ENCODE peak calls at places on chromosomes 6 and 20, in ten cellular contexts. V is cardiac muscle cell, L is BE2C, S is pancreas, M is endothelial cell of umbilical vein, E is breast epithelium, Q is lower lobe of right lung, B is PC-3, G is upper lobe of right lung, J is Peyer's patch. F is an unnamed sample. For H3K36me3, the result is how much of the 10 kb centered on the place peaks cover.

GRCh38 chr20:24825591-24825990 is 123.5 kb upstream of the CST7 start:
- DNase-seq in M (no peak), B (no peak), Q (no peak), G (peak), L (no peak), E (no peak), V (no peak), J (peak), S (no peak), F (no peak)

GRCh38 chr6:34851361-34851760 is 36.5 kb downstream of the TAF11 start:
- DNase-seq in V (no peak), S (no peak), M (no peak), J (no peak), B (no peak), G (no peak), E (no peak), Q (no peak), L (no peak), F (no peak)

GRCh38 chr6:109925060-109925459 is 53.1 kb upstream of the GPR6 start:
- DNase-seq in M (no peak), S (no peak), B (no peak), V (peak), G (no peak), E (no peak), Q (no peak), L (no peak), J (no peak), F (no peak)

GRCh38 chr6:125826695-125827463 is 36.1 kb downstream of the NCOA7 start:
- DNase-seq in E (no peak), G (no peak), Q (no peak), V (no peak), J (no peak), M (no peak), S (no peak), L (no peak), B (no peak), F (no peak)

GRCh38 chr6:46011241-46012085 is 4.2 kb downstream of the CLIC5 start:
- DNase-seq in J (peak), S (no peak), M (peak), B (no peak), Q (no peak), E (no peak), V (no peak), G (no peak), L (no peak), F (no peak)

GRCh38 chr6:25054469-25054868 is 118.7 kb upstream of the RIPOR2 start:
- DNase-seq in S (no peak), L (no peak), J (no peak), V (peak), M (peak), E (no peak), Q (no peak), G (no peak), B (peak), F (no peak)

GRCh38 chr20:20338133-20338730 is 29.7 kb upstream of the INSM1 start:
- DNase-seq in B (no peak), G (no peak), J (no peak), Q (no peak), M (no peak), E (no peak), V (no peak), L (no peak), S (no peak), F (no peak)

GRCh38 chr6:153941768-153942167 is 97.3 kb upstream of the OPRM1 start:
- DNase-seq in E (no peak), S (no peak), L (peak), J (peak), Q (no peak), V (no peak), G (no peak), B (no peak), M (no peak), F (no peak)

GRCh38 chr6:38400101-38400500 is 239.6 kb downstream of the BTBD9 start:
- DNase-seq in L (no peak), Q (no peak), B (no peak), E (no peak), S (no peak), J (no peak), V (no peak), G (no peak), M (no peak), F (no peak)

GRCh38 chr6:116530436-116530835 is 15.0 kb downstream of the TRAPPC3L start:
- DNase-seq in G (no peak), Q (no peak), M (no peak), B (peak), E (no peak), V (no peak), L (no peak), S (no peak), J (no peak), F (no peak)

GRCh38 chr20:25470045-25470444 is 62.6 kb downstream of the GINS1 start:
- DNase-seq in B (peak), Q (no peak), G (no peak), S (no peak), E (no peak), M (peak), V (peak), L (peak), J (peak), F (no peak)

GRCh38 chr6:4055420-4056041 is 23.4 kb downstream of the FAM217A start:
- DNase-seq in E (no peak), G (no peak), B (peak), V (peak), L (peak), J (peak), M (peak), Q (no peak), S (no peak), F (no peak)

GRCh38 chr6:7176208-7176607 is 68.4 kb downstream of the RREB1 start:
- DNase-seq in B (no peak), M (no peak), L (peak), Q (no peak), S (no peak), J (no peak), V (no peak), E (peak), G (no peak), F (no peak)

GRCh38 chr6:143601501-143601900 is 76.3 kb upstream of the PHACTR2 start:
- DNase-seq in M (no peak), Q (no peak), G (no peak), V (no peak), J (no peak), S (no peak), B (no peak), E (no peak), L (no peak), F (no peak)

GRCh38 chr6:147662639-147663038 is 154.1 kb downstream of the SAMD5 start:
- DNase-seq in V (no peak), B (no peak), E (no peak), L (no peak), S (no peak), Q (no peak), J (no peak), G (no peak), M (no peak), F (no peak)

GRCh38 chr20:44025756-44026155 is 111.1 kb downstream of the TOX2 start:
- DNase-seq in V (no peak), B (no peak), G (no peak), L (no peak), J (no peak), S (no peak), M (no peak), E (no peak), Q (no peak), F (peak)

GRCh38 chr6:89500486-89501020 is 67.6 kb downstream of the ANKRD6 start:
- DNase-seq in Q (no peak), M (no peak), J (no peak), B (no peak), S (no peak), L (no peak), V (no peak), E (no peak), G (no peak), F (no peak)

GRCh38 chr20:5528719-5529256 is 212.0 kb upstream of the PROKR2 start:
- DNase-seq in B (peak), M (peak), Q (no peak), S (no peak), E (peak), G (no peak), J (peak), V (peak), L (peak), F (peak)

GRCh38 chr6:53730767-53731166 is 64.0 kb upstream of the LRRC1 start:
- DNase-seq in M (no peak), L (no peak), Q (no peak), V (no peak), G (no peak), E (no peak), J (no peak), B (no peak), S (no peak), F (no peak)

GRCh38 chr6:158487495-158487894 is 72.4 kb upstream of the TMEM181 start:
- DNase-seq in J (no peak), L (no peak), E (no peak), S (no peak), V (no peak), M (no peak), G (no peak), B (no peak), Q (no peak), F (no peak)

GRCh38 chr6:106156863-106157262 is 70.7 kb downstream of the PRDM1 start:
- DNase-seq in L (no peak), S (no peak), M (no peak), Q (no peak), V (no peak), B (no peak), J (no peak), E (no peak), G (no peak), F (no peak)

GRCh38 chr20:62907377-62908317 is 18.7 kb downstream of the DIDO1 start:
- DNase-seq in J (no peak), G (no peak), M (no peak), S (no peak), V (no peak), Q (peak), L (peak), E (no peak), B (no peak), F (no peak)

GRCh38 chr6:31171931-31172882 is 1.7 kb upstream of the POU5F1 start:
- DNase-seq in V (no peak), B (no peak), L (no peak), G (no peak), E (no peak), J (no peak), S (peak), Q (no peak), M (no peak), F (no peak)

GRCh38 chr6:92495246-92495645 is 924.1 kb downstream of the EPHA7 start:
- DNase-seq in J (no peak), V (peak), B (no peak), S (no peak), M (no peak), E (peak), G (no peak), Q (no peak), L (no peak), F (no peak)

GRCh38 chr20:8480597-8480996 is 348.5 kb downstream of the PLCB1 start:
- DNase-seq in E (no peak), V (no peak), G (no peak), L (no peak), B (no peak), Q (no peak), S (no peak), J (no peak), M (no peak), F (no peak)

GRCh38 chr6:154302111-154302752 is 54.4 kb downstream of the IPCEF1 start:
- DNase-seq in G (no peak), S (no peak), J (peak), Q (no peak), B (peak), M (no peak), L (no peak), E (no peak), V (peak), F (no peak)

GRCh38 chr6:34146801-34147592 is 1.1 kb upstream of the GRM4 start:
- DNase-seq in G (peak), V (peak), E (no peak), Q (peak), L (no peak), S (no peak), B (peak), M (no peak), J (no peak), F (no peak)

GRCh38 chr6:13873288-13874190 is 51.2 kb upstream of the RNF182 start:
- DNase-seq in J (peak), G (peak), S (peak), V (peak), L (peak), M (peak), E (peak), Q (peak), B (peak), F (no peak)

GRCh38 chr6:125866433-125866832 is 75.7 kb downstream of the NCOA7 start:
- DNase-seq in V (no peak), E (no peak), M (no peak), Q (no peak), J (no peak), B (no peak), G (no peak), S (no peak), L (no peak), F (no peak)

GRCh38 chr6:147974376-147974775 is 368.3 kb upstream of the SASH1 start:
- DNase-seq in V (peak), M (no peak), E (no peak), J (no peak), G (no peak), Q (no peak), B (peak), S (no peak), L (no peak), F (no peak)

GRCh38 chr6:139367810-139368321 is 6.6 kb downstream of the CITED2 start:
- DNase-seq in E (no peak), Q (no peak), G (no peak), B (no peak), J (no peak), M (peak), S (no peak), V (peak), L (no peak), F (no peak)

GRCh38 chr6:130920969-130921368 is 93.8 kb downstream of the SMLR1 start:
- DNase-seq in E (no peak), L (no peak), S (no peak), V (no peak), M (no peak), G (no peak), B (no peak), J (no peak), Q (no peak), F (no peak)

GRCh38 chr6:139882234-139882633 is 507.8 kb upstream of the CITED2 start:
- DNase-seq in Q (no peak), V (peak), J (no peak), L (no peak), E (no peak), S (no peak), G (no peak), M (peak), B (no peak), F (no peak)

GRCh38 chr20:47784256-47784598 is 1.1 kb downstream of the SULF2 start:
- DNase-seq in G (no peak), J (no peak), S (no peak), L (no peak), V (no peak), M (no peak), B (no peak), E (no peak), Q (no peak), F (no peak)

GRCh38 chr20:47782091-47782490 is 3.2 kb downstream of the SULF2 start:
- DNase-seq in M (no peak), G (no peak), E (no peak), Q (no peak), S (no peak), B (no peak), L (no peak), V (no peak), J (no peak), F (no peak)

GRCh38 chr20:47784599-47785320 is 521 bp downstream of the SULF2 start:
- DNase-seq in G (no peak), J (no peak), B (peak), S (no peak), M (peak), Q (no peak), V (peak), E (no peak), L (peak), F (no peak)

GRCh38 chr20:47781631-47782030 is 3.6 kb downstream of the SULF2 start:
- DNase-seq in B (no peak), S (no peak), M (no peak), V (no peak), J (no peak), E (no peak), Q (no peak), L (no peak), G (no peak), F (no peak)

DNA sequence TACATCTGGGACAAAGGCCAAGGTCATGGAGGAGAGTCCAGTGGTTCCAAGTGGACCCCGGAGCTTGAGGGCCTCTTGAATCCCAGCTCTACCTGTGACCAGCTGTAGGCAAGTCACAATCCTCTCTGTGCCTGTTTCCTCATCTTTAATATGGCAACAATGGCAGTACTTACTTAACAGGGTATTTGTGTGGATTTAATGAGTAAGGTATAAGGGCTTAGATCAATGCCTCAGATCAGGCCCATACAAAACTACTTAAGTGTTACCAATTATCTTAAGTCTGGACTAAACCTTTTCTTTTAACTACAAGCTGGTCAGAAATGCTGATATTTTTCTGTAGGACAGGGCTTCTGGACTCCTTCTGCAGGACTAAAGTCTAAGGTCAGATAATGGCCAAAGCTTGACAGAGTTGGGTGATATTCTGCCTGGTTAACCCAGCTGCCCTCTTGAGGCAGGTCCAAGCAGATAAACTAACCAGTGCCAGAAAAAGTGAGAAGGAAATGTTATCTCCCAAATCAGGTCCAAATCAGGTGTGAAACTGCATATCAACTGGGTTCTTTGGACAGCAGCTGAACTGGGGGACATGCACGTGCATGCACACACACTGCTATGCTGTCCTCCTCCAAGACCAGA is 2.2 kb downstream of the SULF2 start:
- DNase-seq in S (no peak), L (no peak), M (no peak), Q (no peak), B (no peak), G (no peak), J (no peak), V (no peak), E (no peak), F (no peak)
- TF ChIP-seq CTCF in S (no peak), L (peak), M (no peak), Q (no peak), B (peak), G (no peak), J (no peak), V (no peak), E (no peak), F (no peak)

GRCh38 chr6:167713088-167713475 is 113.6 kb upstream of the AFDN start:
- DNase-seq in B (no peak), V (no peak), Q (no peak), G (peak), S (no peak), J (no peak), M (no peak), E (no peak), L (no peak), F (no peak)
- H3K36me3 ChIP-seq in B (under half), V (under half), Q (under half), G (under half), S (under half), J (under half), M (under half), E (under half), L (under half), F (under half)

DNA sequence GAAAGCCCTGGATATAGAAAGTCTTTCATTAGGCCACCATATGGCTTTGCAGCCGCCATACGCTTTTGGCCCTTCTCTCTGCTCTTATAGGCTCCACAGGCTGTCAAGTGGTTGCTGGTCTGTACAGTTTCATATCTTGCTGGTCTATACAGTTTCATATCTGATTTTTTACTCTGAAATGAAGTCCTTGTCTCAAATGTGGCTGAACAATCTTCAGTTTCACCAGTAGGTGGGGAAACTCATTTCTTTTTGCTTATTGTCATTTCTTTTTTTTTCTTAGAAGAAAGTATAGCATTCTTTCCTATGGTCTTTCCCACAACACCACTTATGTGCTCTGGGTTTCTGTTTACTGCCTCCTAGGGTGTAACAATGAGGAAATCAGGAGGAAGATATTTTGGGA is 771.4 kb upstream of the MMS22L start:
- DNase-seq in J (no peak), B (peak), L (no peak), V (no peak), G (no peak), S (no peak), Q (no peak), M (no peak), E (no peak), F (no peak)
- TF ChIP-seq CTCF in J (no peak), B (peak), L (peak), V (no peak), G (peak), S (no peak), Q (no peak), M (no peak), E (no peak), F (no peak)

GRCh38 chr20:38770970-38771369 is 22.7 kb downstream of the ACTR5 start:
- DNase-seq in B (no peak), J (no peak), L (no peak), V (no peak), G (no peak), Q (no peak), S (no peak), E (no peak), M (no peak), F (no peak)
- H3K36me3 ChIP-seq in B (under half), J (under half), L (under half), V (under half), G (half or more), Q (half or more), S (under half), E (under half), M (under half), F (half or more)

DNA sequence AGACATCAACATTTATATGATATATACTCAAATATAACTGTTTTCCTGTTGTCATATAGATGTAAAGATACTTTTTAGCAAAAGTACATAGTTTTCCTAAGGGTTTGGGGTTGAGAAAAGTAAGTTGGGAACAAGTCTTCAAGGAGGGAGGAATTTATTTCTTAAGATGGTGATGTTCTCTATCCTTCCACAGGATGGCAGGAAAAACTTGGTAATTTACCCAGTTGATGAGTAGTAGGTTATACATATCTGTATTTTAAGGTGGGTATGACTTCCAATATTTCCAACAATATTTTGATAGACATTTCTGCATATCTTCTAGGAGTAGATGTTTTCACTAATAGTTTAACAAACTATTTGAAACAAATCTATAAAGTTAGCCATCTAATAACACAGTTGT is 254.4 kb downstream of the RIMS1 start:
- DNase-seq in J (no peak), M (no peak), L (no peak), V (peak), E (no peak), G (no peak), S (no peak), Q (no peak), B (peak), F (no peak)
- TF ChIP-seq CTCF in J (no peak), M (no peak), L (peak), V (no peak), E (no peak), G (no peak), S (no peak), Q (no peak), B (peak), F (no peak)

GRCh38 chr20:36099106-36099505 is 55.4 kb upstream of the EPB41L1 start:
- DNase-seq in Q (no peak), L (no peak), E (no peak), V (no peak), G (no peak), B (no peak), S (no peak), M (no peak), J (no peak), F (no peak)
- H3K36me3 ChIP-seq in Q (under half), L (under half), E (under half), V (under half), G (under half), B (under half), S (under half), M (under half), J (under half), F (under half)

F was measured in ascending aorta.